ENCODE peak calls at places on chromosomes 12 and 14, in seven cellular contexts. D is left ventricle myocardium inferior; H is cardiac muscle cell; N is mammary epithelial cell; C is neural crest cell; Q is CD4-positive, alpha-beta T cell; U is mucosa of descending colon. E is an unnamed sample.

GRCh38 chr14:81164167-81164774 is 56.5 kb downstream of the GTF2A1 start:
- DNase-seq in D (no peak), H (peak; percentile 73), N (peak; percentile 85), C (peak; percentile 38), Q (no peak), U (no peak), E (no peak)

GRCh38 chr12:57158186-57158585 is 10.8 kb upstream of the LRP1-AS start:
- DNase-seq in D (no peak), H (no peak), N (no peak), C (no peak), Q (no peak), U (no peak), E (no peak)

GRCh38 chr14:106613256-106613655 is 1086.9 kb downstream of the TMEM121 start:
- DNase-seq in D (no peak), H (no peak), N (no peak), C (no peak), Q (no peak), U (no peak), E (no peak)

GRCh38 chr14:103656031-103656757 is 27.2 kb downstream of the KLC1 start:
- DNase-seq in D (no peak), H (peak; percentile 20), N (no peak), C (no peak), Q (no peak), U (no peak), E (no peak)

GRCh38 chr12:22916241-22916640 is 291.3 kb downstream of the ETNK1 start:
- DNase-seq in D (no peak), H (no peak), N (no peak), C (no peak), Q (no peak), U (no peak), E (no peak)

GRCh38 chr14:61343471-61343870 is 22.1 kb downstream of the PRKCH start:
- DNase-seq in D (no peak), H (peak; percentile 34), N (no peak), C (no peak), Q (no peak), U (no peak), E (no peak)

GRCh38 chr12:73424484-73424883 is 1113.2 kb upstream of the ATXN7L3B start:
- DNase-seq in D (no peak), H (no peak), N (no peak), C (no peak), Q (no peak), U (no peak), E (no peak)

GRCh38 chr12:14910090-14910915 is 24.6 kb upstream of the MGP start:
- DNase-seq in D (no peak), H (peak; percentile 73), N (peak; percentile 89), C (no peak), Q (no peak), U (no peak), E (no peak)

GRCh38 chr14:104820669-104821228 is 19.8 kb downstream of the ZBTB42 start:
- DNase-seq in D (no peak), H (peak; percentile 81), N (peak; percentile 62), C (peak; percentile 57), Q (no peak), U (peak; percentile 69), E (no peak)

GRCh38 chr14:30227871-30228270 is 300.2 kb upstream of the PRKD1 start:
- DNase-seq in D (peak; percentile 16), H (peak; percentile 63), N (peak; percentile 68), C (no peak), Q (no peak), U (no peak), E (no peak)

GRCh38 chr14:35331605-35332516 is 39.7 kb downstream of the PSMA6 start:
- DNase-seq in D (no peak), H (peak; percentile 32), N (peak; percentile 97), C (no peak), Q (no peak), U (peak; percentile 88), E (no peak)

GRCh38 chr14:55430024-55430690 is 10.3 kb downstream of the TBPL2 start:
- DNase-seq in D (no peak), H (peak; percentile 79), N (peak; percentile 87), C (no peak), Q (no peak), U (no peak), E (peak; percentile 32)

GRCh38 chr12:52631676-52632459 is 13.5 kb upstream of the KRT73 start:
- DNase-seq in D (no peak), H (no peak), N (no peak), C (no peak), Q (no peak), U (no peak), E (no peak)

GRCh38 chr12:124695861-124696260 is 128.4 kb upstream of the NCOR2 start:
- DNase-seq in D (peak; percentile 66), H (no peak), N (peak; percentile 32), C (no peak), Q (no peak), U (no peak), E (no peak)

DNA sequence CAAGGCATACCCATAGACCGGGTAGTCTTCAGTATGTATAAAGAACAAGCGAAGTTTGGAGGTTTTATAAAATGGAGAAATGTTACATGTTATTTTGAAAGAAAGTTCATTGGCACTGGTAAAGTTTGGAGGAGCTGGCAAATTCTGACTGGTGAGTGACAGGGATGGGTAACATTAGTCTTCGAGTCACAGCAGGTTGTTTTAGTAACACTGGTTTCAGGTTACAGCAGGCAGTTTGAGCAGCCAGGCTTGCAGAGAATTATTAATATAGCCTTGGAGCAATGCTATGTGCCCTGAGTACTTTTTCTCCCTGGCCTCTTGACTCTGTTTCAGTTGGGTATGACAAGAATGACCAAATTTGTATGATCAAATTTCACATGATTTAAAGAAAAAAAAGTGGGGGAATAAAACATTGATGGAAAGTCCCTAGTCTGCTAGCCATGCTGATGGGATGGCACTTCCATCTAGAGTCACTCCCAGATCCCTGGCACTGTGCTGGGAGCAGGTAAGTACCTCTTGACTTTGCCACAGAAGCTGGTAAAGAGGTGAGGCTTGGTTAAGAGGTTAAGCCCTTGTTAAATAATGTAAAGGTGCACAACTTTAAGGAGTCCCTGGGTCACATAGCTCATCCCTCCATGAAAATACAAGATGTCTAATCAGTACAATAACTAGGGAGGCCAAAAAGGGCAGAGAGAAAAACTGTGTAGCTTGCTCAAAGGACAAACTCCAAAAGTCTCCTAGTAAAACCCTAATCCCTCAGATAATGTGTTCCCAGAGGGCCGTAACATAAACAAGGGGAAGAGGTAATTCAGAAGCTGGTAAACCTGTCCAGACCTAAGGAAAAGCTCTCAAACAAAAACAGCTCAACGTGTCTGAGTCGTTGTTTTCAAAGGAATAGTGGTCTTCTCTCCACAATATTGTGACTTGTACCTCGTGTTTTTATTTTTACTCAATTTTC is 12.7 kb upstream of the SVOP start:
- DNase-seq in D (no peak), H (no peak), N (no peak), C (no peak), Q (no peak), U (no peak), E (no peak)
- TF ChIP-seq CTCF in D (no peak), H (no peak), N (no peak), C (no peak), Q (no peak), U (no peak), E (no peak)

DNA sequence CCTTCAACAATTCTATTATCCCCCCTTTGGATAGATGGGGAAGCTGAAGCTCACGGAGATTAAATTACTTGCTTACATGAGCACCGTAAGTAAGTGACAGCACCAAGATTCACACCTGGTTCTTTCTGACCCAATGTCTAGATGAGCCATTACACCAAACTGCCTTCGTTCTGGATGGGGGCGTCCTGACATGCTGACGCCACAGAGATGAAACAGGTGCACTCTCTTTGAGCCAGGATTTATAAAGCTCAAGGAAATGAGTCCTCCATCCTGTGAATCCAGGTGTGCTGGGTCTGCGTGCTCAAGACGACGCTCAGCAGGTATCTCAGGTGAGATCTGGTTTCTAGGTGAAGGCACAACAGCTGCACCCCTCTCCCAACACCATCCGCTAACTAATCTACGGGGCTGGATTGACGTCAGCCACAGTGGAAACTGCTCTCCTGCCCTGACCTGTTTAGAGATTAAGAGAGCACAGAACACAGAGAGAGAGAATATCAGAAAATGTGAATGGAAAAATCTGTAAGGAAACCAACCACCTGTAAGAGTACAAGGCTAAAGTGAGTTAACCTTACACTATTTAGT is 61.6 kb downstream of the KSR2 start:
- DNase-seq in D (no peak), H (no peak), N (peak; percentile 13), C (no peak), Q (no peak), U (no peak), E (no peak)
- TF ChIP-seq CTCF in D (no peak), H (no peak), N (no peak), C (no peak), Q (no peak), U (no peak), E (no peak)

GRCh38 chr12:3313655-3314305 is 177.2 kb upstream of the PRMT8 start:
- DNase-seq in D (no peak), H (peak; percentile 19), N (no peak), C (no peak), Q (no peak), U (no peak), E (no peak)
- TF ChIP-seq CTCF in D (peak; percentile 59), H (peak; percentile 36), N (peak; percentile 29), C (peak; percentile 60), Q (no peak), U (no peak), E (peak; percentile 54)

GRCh38 chr12:108191086-108191485 is 62.0 kb downstream of the WSCD2 start:
- DNase-seq in D (no peak), H (no peak), N (no peak), C (no peak), Q (no peak), U (no peak), E (no peak)

GRCh38 chr12:108191938-108192337 is 62.9 kb downstream of the WSCD2 start:
- DNase-seq in D (no peak), H (no peak), N (no peak), C (no peak), Q (no peak), U (no peak), E (no peak)

GRCh38 chr12:108193493-108193892 is 64.4 kb downstream of the WSCD2 start:
- DNase-seq in D (no peak), H (no peak), N (no peak), C (no peak), Q (no peak), U (no peak), E (no peak)

GRCh38 chr12:108187831-108188230 is 58.7 kb downstream of the WSCD2 start:
- DNase-seq in D (no peak), H (no peak), N (no peak), C (no peak), Q (no peak), U (no peak), E (no peak)

GRCh38 chr12:108190529-108190928 is 61.4 kb downstream of the WSCD2 start:
- DNase-seq in D (no peak), H (no peak), N (no peak), C (no peak), Q (no peak), U (no peak), E (no peak)
- TF ChIP-seq CTCF in D (peak; percentile 45), H (no peak), N (no peak), C (no peak), Q (no peak), U (no peak), E (no peak)

GRCh38 chr14:87613856-87614255 is 379.1 kb downstream of the GALC start:
- DNase-seq in D (no peak), H (no peak), N (no peak), C (no peak), Q (no peak), U (no peak), E (no peak)
- TF ChIP-seq CTCF in D (no peak), H (no peak), N (no peak), C (no peak), Q (no peak), U (no peak), E (no peak)

GRCh38 chr12:2624543-2625266 is 170.1 kb upstream of the FKBP4 start:
- DNase-seq in D (no peak), H (peak; percentile 18), N (peak; percentile 67), C (peak; percentile 20), Q (no peak), U (no peak), E (no peak)
- TF ChIP-seq CTCF in D (peak; percentile 19), H (peak; percentile 27), N (peak; percentile 50), C (peak; percentile 73), Q (no peak), U (no peak), E (peak; percentile 57)